ENCODE peak calls at places on chromosomes 7 and 10, in five cellular contexts. X, I, V, G and N are unnamed samples.

GRCh38 chr10:28294809-28295208 is 8.1 kb downstream of the MPP7 start:
- DNase-seq in X (no peak), V (no peak), I (no peak), G (no peak), N (no peak)

GRCh38 chr7:11345621-11346020 is 371.9 kb downstream of the PHF14 start:
- DNase-seq in I (no peak), V (peak), G (no peak), X (no peak), N (no peak)

GRCh38 chr7:155860840-155861479 is 48.7 kb upstream of the SHH start:
- DNase-seq in G (no peak), X (peak), I (no peak), V (peak), N (no peak)

GRCh38 chr7:51234139-51234538 is 82.5 kb downstream of the COBL start:
- DNase-seq in V (no peak), X (no peak), G (no peak), I (no peak), N (no peak)

GRCh38 chr10:69180525-69181204 is 631 bp downstream of the SUPV3L1 start:
- DNase-seq in G (no peak), I (peak), V (peak), X (no peak), N (no peak)

GRCh38 chr7:26700893-26701292 is 163.5 kb downstream of the SKAP2 start:
- DNase-seq in X (no peak), V (no peak), I (no peak), G (no peak), N (no peak)

GRCh38 chr10:30535677-30536076 is 93.9 kb downstream of the LYZL2 start:
- DNase-seq in I (no peak), X (no peak), V (no peak), G (no peak), N (no peak)

GRCh38 chr10:125231813-125232475 is 71.6 kb upstream of the CTBP2 start:
- DNase-seq in V (no peak), G (no peak), I (no peak), X (no peak), N (no peak)

GRCh38 chr10:105950410-105950809 is 1214.1 kb downstream of the SORCS1 start:
- DNase-seq in X (no peak), I (no peak), G (no peak), V (peak), N (no peak)

GRCh38 chr7:150947761-150948680 is 30.1 kb downstream of the KCNH2 start:
- DNase-seq in V (no peak), X (peak), G (no peak), I (no peak), N (peak)

GRCh38 chr7:32569388-32570289 is 74.3 kb downstream of the AVL9 start:
- DNase-seq in X (no peak), V (no peak), G (no peak), I (no peak), N (no peak)

GRCh38 chr7:82012453-82012852 is 242.6 kb upstream of the HGF start:
- DNase-seq in I (no peak), G (no peak), X (no peak), V (no peak), N (no peak)

GRCh38 chr7:2214636-2215035 is 18.1 kb downstream of the MAD1L1 start:
- DNase-seq in G (no peak), X (no peak), I (no peak), V (no peak), N (no peak)

GRCh38 chr10:101222683-101223273 is 6.5 kb downstream of the LBX1 start:
- DNase-seq in I (no peak), G (no peak), X (no peak), V (no peak), N (no peak)

DNA sequence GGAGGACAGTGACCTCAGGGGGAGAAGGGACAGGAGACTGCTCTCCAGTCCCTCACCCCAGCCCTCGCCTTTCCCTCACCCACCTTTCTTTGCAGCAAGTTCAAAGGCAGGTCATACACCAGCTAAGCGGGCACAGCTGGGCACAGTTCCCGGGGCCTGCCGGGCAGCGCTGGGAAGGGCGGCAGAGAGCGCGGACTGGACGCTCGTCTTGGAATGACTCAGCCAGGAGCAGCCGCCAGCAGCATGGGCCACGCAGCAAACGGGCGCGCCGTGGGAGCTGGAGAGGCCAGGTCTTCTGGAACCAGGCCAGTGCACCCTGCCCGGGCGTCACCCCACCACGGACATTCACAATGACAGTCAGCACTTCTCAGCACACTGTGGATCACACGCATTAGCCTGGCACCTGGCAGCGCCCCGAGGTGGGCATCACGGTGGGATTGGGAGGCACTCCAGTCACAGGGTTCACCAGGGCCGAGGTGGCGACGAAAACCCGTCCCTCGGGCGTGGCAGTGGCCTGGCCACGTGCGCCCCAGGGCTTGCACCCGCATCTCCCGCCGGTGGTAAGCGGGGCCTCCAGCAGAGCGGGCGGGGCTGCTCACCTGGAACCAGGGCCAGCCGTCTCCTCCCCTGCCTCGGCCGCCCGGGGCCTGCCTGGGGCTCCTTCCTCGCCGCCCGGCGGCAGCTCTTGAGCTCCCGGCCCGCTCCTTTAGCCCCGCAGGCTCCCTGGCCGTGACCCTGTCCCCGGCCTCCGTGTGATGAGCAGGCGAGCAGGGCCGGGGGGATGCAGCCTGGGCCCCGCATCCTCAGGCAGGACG is 29.0 kb upstream of the WDFY4 start:
- DNase-seq in G (no peak), V (peak), X (peak), I (no peak), N (peak)
- H3K4me3 ChIP-seq in G (peak), V (peak), X (peak), I (no peak), N (no peak)

GRCh38 chr10:9709849-9710248 is 1307.8 kb upstream of the CELF2 start:
- DNase-seq in X (no peak), V (no peak), G (no peak), I (no peak), N (no peak)

GRCh38 chr10:9707205-9707604 is 1310.5 kb upstream of the CELF2 start:
- DNase-seq in X (no peak), V (no peak), I (no peak), G (no peak), N (no peak)

DNA sequence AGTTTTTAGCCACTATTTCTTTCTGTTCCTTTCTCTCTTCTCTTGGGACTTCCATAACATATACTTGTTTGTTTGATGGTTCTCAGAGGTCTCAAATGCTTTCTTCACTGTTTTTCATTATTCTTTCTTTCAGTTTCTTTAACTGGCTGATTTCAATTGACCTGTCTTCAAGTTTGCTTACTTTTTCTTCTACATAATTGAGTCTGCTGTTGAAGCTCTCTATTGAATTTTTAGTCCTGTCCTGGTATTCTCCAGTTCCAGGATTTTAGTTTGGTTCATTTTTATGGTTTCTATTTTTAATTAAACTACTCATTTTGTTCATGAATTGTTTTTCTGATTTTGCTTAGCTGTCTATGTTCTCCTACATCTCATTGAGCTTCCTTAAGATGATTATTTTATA is 1305.3 kb upstream of the CELF2 start:
- DNase-seq in I (no peak), G (no peak), V (no peak), X (no peak), N (no peak)
- H3K4me3 ChIP-seq in I (no peak), G (no peak), V (no peak), X (no peak), N (no peak)

GRCh38 chr7:130344248-130344866 is at the start of gene CPA5:
- DNase-seq in V (no peak), X (no peak), G (no peak), I (no peak), N (no peak)
- H3K4me3 ChIP-seq in V (peak), X (no peak), G (no peak), I (no peak), N (no peak)

GRCh38 chr7:36158321-36158605 is 5.2 kb downstream of the EEPD1 start:
- DNase-seq in I (no peak), X (no peak), G (no peak), V (no peak), N (no peak)
- H3K4me3 ChIP-seq in I (no peak), X (no peak), G (no peak), V (no peak), N (no peak)

GRCh38 chr7:43647314-43647691 is 64.4 kb downstream of the STK17A start:
- DNase-seq in I (no peak), V (peak), G (no peak), X (no peak), N (no peak)
- H3K4me3 ChIP-seq in I (peak), V (peak), G (no peak), X (no peak), N (no peak)

DNA sequence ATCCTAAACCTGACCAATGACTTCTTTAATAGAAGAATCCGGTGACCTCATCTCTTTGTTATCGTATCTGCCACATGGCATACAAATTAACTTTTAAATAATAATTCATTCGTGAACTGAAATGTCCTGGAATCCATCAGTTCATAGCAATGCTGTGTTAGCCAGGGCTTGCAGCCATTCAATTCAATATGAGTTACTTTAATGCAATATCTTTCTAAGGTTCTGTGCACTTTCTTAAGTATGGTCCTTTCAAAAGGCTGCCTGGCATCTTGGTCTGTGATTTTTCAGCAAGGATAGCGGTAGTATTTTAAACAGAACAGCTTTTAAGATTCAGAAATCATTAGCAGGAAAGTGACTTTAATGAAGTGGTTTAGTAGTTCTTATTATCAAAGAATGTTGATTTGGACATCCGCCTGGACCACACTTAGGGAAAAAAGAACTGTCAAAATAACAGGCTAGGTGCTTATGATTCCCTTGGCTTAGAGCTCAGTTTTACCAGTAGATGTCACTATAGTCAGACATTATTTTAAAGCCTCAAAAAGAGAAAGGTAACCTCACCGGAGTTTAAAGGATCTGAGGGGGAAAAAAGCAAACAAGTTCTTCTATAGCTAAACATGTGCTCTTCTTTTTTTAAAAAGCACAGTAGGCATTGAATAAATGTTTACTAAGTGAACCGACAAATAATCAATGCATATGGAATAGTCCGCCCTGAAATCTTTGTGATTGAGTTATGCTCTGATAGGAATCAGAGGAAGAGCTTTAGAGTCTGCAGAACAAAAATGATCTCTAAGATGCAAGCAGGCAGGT is 22.7 kb downstream of the SLC35G1 start:
- DNase-seq in V (peak), X (no peak), G (no peak), I (no peak), N (no peak)
- H3K4me3 ChIP-seq in V (no peak), X (peak), G (no peak), I (no peak), N (no peak)

DNA sequence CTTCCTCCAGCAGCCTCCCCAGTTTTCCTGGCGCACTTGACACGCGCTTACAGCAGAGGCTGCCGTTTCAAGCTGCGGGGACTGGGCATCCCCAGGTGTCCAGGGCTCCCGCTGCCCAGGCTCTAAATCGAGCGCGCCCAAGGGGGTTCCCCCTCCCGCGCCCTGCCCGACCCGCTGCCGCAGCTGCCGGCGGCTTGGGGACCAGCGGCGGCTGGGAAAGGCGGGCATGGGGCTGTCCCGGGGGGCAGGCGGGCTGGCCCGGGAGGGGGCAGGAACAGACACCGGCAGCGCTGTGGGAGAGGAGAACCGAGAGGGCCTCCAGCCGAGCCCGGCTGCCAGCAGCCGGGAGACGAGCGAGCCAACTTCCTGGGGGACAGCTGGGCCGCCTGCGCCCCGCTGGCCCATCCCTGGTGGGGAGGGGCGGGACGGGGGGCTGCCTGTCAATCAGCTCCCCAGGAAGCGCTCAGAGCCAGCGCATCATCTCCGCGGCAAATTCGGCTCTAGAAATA is 14.9 kb downstream of the GRID2IP start:
- DNase-seq in I (no peak), V (no peak), X (no peak), G (no peak), N (no peak)
- H3K4me3 ChIP-seq in I (no peak), V (no peak), X (no peak), G (peak), N (no peak)

DNA sequence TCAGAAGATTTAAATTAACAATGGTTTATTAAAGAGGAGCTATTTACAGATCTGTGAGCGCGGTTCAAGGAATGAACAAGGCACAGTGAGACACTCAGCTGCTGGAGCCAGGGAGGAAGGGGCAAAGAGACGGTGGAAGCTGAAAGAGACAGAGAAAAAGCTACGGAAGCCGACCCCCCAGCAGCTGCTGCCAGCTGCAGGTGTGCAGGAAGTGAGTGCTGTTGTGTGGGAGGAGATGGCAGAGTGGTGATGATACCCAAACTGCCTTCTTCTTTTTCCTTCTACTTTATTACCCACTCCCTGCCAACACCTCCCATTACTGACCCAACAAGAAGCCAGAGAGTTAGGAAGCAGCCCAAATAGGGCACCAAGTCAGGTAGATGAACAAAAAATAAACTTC is 41.9 kb upstream of the MBL2 start:
- DNase-seq in G (no peak), I (no peak), X (no peak), V (no peak), N (no peak)
- H3K4me3 ChIP-seq in G (no peak), I (no peak), X (no peak), V (no peak), N (no peak)